ENCODE peak calls at places on chromosome 1, in eight cellular contexts. One of them, this sample, is unnamed.

GRCh38 chr1:206897175-206897574 is at the start of gene IL24:
- DNase-seq in neural crest cell: no peak
- DNase-seq in astrocyte: no peak
- DNase-seq in foreskin melanocyte: no peak
- DNase-seq in C1 segment of cervical spinal cord: no peak
- DNase-seq in activated CD4-positive, alpha-beta T cell treated with anti-CD3 and anti-CD28 coated beads, Interleukin-2, amount 50 U/mL, for 1 hour: no peak
- DNase-seq in NB4: no peak
- DNase-seq in HEK293T: no peak
- DNase-seq in this sample: no peak

GRCh38 chr1:228867093-228867950 is 132.0 kb downstream of the RHOU start:
- DNase-seq in NB4: peak; percentile 81
- DNase-seq in astrocyte: peak; percentile 4
- DNase-seq in HEK293T: peak; percentile 71
- DNase-seq in activated CD4-positive, alpha-beta T cell treated with anti-CD3 and anti-CD28 coated beads, Interleukin-2, amount 50 U/mL, for 1 hour: no peak
- DNase-seq in neural crest cell: no peak
- DNase-seq in C1 segment of cervical spinal cord: no peak
- DNase-seq in foreskin melanocyte: no peak
- DNase-seq in this sample: no peak

GRCh38 chr1:47655521-47656300 is 217.9 kb downstream of the FOXD2 start:
- DNase-seq in neural crest cell: no peak
- DNase-seq in astrocyte: no peak
- DNase-seq in activated CD4-positive, alpha-beta T cell treated with anti-CD3 and anti-CD28 coated beads, Interleukin-2, amount 50 U/mL, for 1 hour: no peak
- DNase-seq in HEK293T: no peak
- DNase-seq in foreskin melanocyte: no peak
- DNase-seq in C1 segment of cervical spinal cord: no peak
- DNase-seq in NB4: no peak
- DNase-seq in this sample: no peak

GRCh38 chr1:51990478-51990965 is at the start of gene RAB3B:
- DNase-seq in activated CD4-positive, alpha-beta T cell treated with anti-CD3 and anti-CD28 coated beads, Interleukin-2, amount 50 U/mL, for 1 hour: peak; percentile 75
- DNase-seq in astrocyte: peak; percentile 34
- DNase-seq in foreskin melanocyte: no peak
- DNase-seq in C1 segment of cervical spinal cord: no peak
- DNase-seq in neural crest cell: peak; percentile 69
- DNase-seq in HEK293T: peak; percentile 94
- DNase-seq in NB4: peak; percentile 28
- DNase-seq in this sample: no peak

GRCh38 chr1:211591980-211592493 is 13.1 kb upstream of the SLC30A1 start:
- DNase-seq in HEK293T: peak; percentile 36
- DNase-seq in neural crest cell: no peak
- DNase-seq in foreskin melanocyte: peak; percentile 86
- DNase-seq in astrocyte: peak; percentile 94
- DNase-seq in NB4: no peak
- DNase-seq in C1 segment of cervical spinal cord: no peak
- DNase-seq in activated CD4-positive, alpha-beta T cell treated with anti-CD3 and anti-CD28 coated beads, Interleukin-2, amount 50 U/mL, for 1 hour: no peak
- DNase-seq in this sample: no peak

GRCh38 chr1:99659755-99660210 is 13.9 kb downstream of the PALMD start:
- DNase-seq in NB4: no peak
- DNase-seq in HEK293T: no peak
- DNase-seq in neural crest cell: no peak
- DNase-seq in C1 segment of cervical spinal cord: no peak
- DNase-seq in astrocyte: no peak
- DNase-seq in activated CD4-positive, alpha-beta T cell treated with anti-CD3 and anti-CD28 coated beads, Interleukin-2, amount 50 U/mL, for 1 hour: no peak
- DNase-seq in foreskin melanocyte: no peak
- DNase-seq in this sample: no peak

GRCh38 chr1:23385119-23385621 is 15.5 kb upstream of the ZNF436 start:
- DNase-seq in foreskin melanocyte: no peak
- DNase-seq in NB4: no peak
- DNase-seq in C1 segment of cervical spinal cord: no peak
- DNase-seq in neural crest cell: no peak
- DNase-seq in HEK293T: no peak
- DNase-seq in astrocyte: peak; percentile 76
- DNase-seq in activated CD4-positive, alpha-beta T cell treated with anti-CD3 and anti-CD28 coated beads, Interleukin-2, amount 50 U/mL, for 1 hour: no peak
- DNase-seq in this sample: no peak

GRCh38 chr1:154529308-154529707 is 27.1 kb upstream of the SHE start:
- DNase-seq in neural crest cell: no peak
- DNase-seq in foreskin melanocyte: no peak
- DNase-seq in astrocyte: no peak
- DNase-seq in activated CD4-positive, alpha-beta T cell treated with anti-CD3 and anti-CD28 coated beads, Interleukin-2, amount 50 U/mL, for 1 hour: no peak
- DNase-seq in C1 segment of cervical spinal cord: no peak
- DNase-seq in NB4: no peak
- DNase-seq in HEK293T: no peak
- DNase-seq in this sample: no peak

GRCh38 chr1:53022179-53022578 is 39.8 kb upstream of the PODN start:
- DNase-seq in NB4: no peak
- DNase-seq in astrocyte: no peak
- DNase-seq in neural crest cell: no peak
- DNase-seq in activated CD4-positive, alpha-beta T cell treated with anti-CD3 and anti-CD28 coated beads, Interleukin-2, amount 50 U/mL, for 1 hour: no peak
- DNase-seq in foreskin melanocyte: no peak
- DNase-seq in C1 segment of cervical spinal cord: no peak
- DNase-seq in HEK293T: no peak
- DNase-seq in this sample: no peak

GRCh38 chr1:110235839-110236682 is 25.9 kb downstream of the KCNC4 start:
- DNase-seq in NB4: peak; percentile 83
- DNase-seq in neural crest cell: no peak
- DNase-seq in activated CD4-positive, alpha-beta T cell treated with anti-CD3 and anti-CD28 coated beads, Interleukin-2, amount 50 U/mL, for 1 hour: no peak
- DNase-seq in foreskin melanocyte: peak; percentile 78
- DNase-seq in astrocyte: peak; percentile 84
- DNase-seq in C1 segment of cervical spinal cord: no peak
- DNase-seq in HEK293T: no peak
- DNase-seq in this sample: peak; percentile 85

GRCh38 chr1:236767276-236767675 is 27.8 kb upstream of the MTR start:
- DNase-seq in NB4: no peak
- DNase-seq in neural crest cell: no peak
- DNase-seq in foreskin melanocyte: no peak
- DNase-seq in HEK293T: no peak
- DNase-seq in activated CD4-positive, alpha-beta T cell treated with anti-CD3 and anti-CD28 coated beads, Interleukin-2, amount 50 U/mL, for 1 hour: no peak
- DNase-seq in astrocyte: no peak
- DNase-seq in C1 segment of cervical spinal cord: no peak
- DNase-seq in this sample: no peak

GRCh38 chr1:203117611-203118575 is 9.6 kb upstream of the ADORA1 start:
- DNase-seq in HEK293T: peak; percentile 96
- DNase-seq in activated CD4-positive, alpha-beta T cell treated with anti-CD3 and anti-CD28 coated beads, Interleukin-2, amount 50 U/mL, for 1 hour: peak; percentile 11
- DNase-seq in C1 segment of cervical spinal cord: peak; percentile 51
- DNase-seq in foreskin melanocyte: no peak
- DNase-seq in astrocyte: peak; percentile 20
- DNase-seq in NB4: peak; percentile 82
- DNase-seq in neural crest cell: peak; percentile 84
- DNase-seq in this sample: peak; percentile 45

GRCh38 chr1:228416217-228416971 is at the start of gene TRIM17:
- DNase-seq in HEK293T: no peak
- DNase-seq in astrocyte: no peak
- DNase-seq in foreskin melanocyte: no peak
- DNase-seq in activated CD4-positive, alpha-beta T cell treated with anti-CD3 and anti-CD28 coated beads, Interleukin-2, amount 50 U/mL, for 1 hour: peak; percentile 40
- DNase-seq in C1 segment of cervical spinal cord: no peak
- DNase-seq in neural crest cell: peak; percentile 59
- DNase-seq in NB4: peak; percentile 40
- DNase-seq in this sample: no peak

GRCh38 chr1:2840036-2840809 is 38.7 kb upstream of the TTC34 start:
- DNase-seq in astrocyte: no peak
- DNase-seq in foreskin melanocyte: no peak
- DNase-seq in neural crest cell: no peak
- DNase-seq in NB4: peak; percentile 45
- DNase-seq in C1 segment of cervical spinal cord: no peak
- DNase-seq in HEK293T: no peak
- DNase-seq in activated CD4-positive, alpha-beta T cell treated with anti-CD3 and anti-CD28 coated beads, Interleukin-2, amount 50 U/mL, for 1 hour: peak; percentile 61
- DNase-seq in this sample: peak; percentile 4

GRCh38 chr1:29286194-29286767 is 50.0 kb downstream of the PTPRU start:
- DNase-seq in foreskin melanocyte: no peak
- DNase-seq in HEK293T: no peak
- DNase-seq in astrocyte: no peak
- DNase-seq in NB4: no peak
- DNase-seq in C1 segment of cervical spinal cord: no peak
- DNase-seq in activated CD4-positive, alpha-beta T cell treated with anti-CD3 and anti-CD28 coated beads, Interleukin-2, amount 50 U/mL, for 1 hour: no peak
- DNase-seq in neural crest cell: no peak
- DNase-seq in this sample: no peak

GRCh38 chr1:12383001-12383400 is 153.2 kb downstream of the VPS13D start:
- DNase-seq in activated CD4-positive, alpha-beta T cell treated with anti-CD3 and anti-CD28 coated beads, Interleukin-2, amount 50 U/mL, for 1 hour: no peak
- DNase-seq in C1 segment of cervical spinal cord: no peak
- DNase-seq in neural crest cell: no peak
- DNase-seq in foreskin melanocyte: no peak
- DNase-seq in HEK293T: no peak
- DNase-seq in NB4: no peak
- DNase-seq in astrocyte: no peak
- DNase-seq in this sample: no peak

GRCh38 chr1:228472655-228473054 is 14.5 kb upstream of the RNF187 start:
- DNase-seq in neural crest cell: no peak
- DNase-seq in C1 segment of cervical spinal cord: no peak
- DNase-seq in activated CD4-positive, alpha-beta T cell treated with anti-CD3 and anti-CD28 coated beads, Interleukin-2, amount 50 U/mL, for 1 hour: no peak
- DNase-seq in foreskin melanocyte: peak; percentile 83
- DNase-seq in astrocyte: peak; percentile 23
- DNase-seq in HEK293T: no peak
- DNase-seq in NB4: peak; percentile 85
- DNase-seq in this sample: peak; percentile 75

GRCh38 chr1:167650266-167651160 is 20.5 kb downstream of the RCSD1 start:
- DNase-seq in astrocyte: no peak
- DNase-seq in foreskin melanocyte: no peak
- DNase-seq in HEK293T: no peak
- DNase-seq in NB4: peak; percentile 76
- DNase-seq in activated CD4-positive, alpha-beta T cell treated with anti-CD3 and anti-CD28 coated beads, Interleukin-2, amount 50 U/mL, for 1 hour: no peak
- DNase-seq in C1 segment of cervical spinal cord: no peak
- DNase-seq in neural crest cell: no peak
- DNase-seq in this sample: peak; percentile 60

GRCh38 chr1:153494976-153495535 is 34.6 kb upstream of the S100A7 start:
- DNase-seq in foreskin melanocyte: peak; percentile 28
- DNase-seq in C1 segment of cervical spinal cord: peak; percentile 3
- DNase-seq in NB4: peak; percentile 75
- DNase-seq in neural crest cell: peak; percentile 97
- DNase-seq in astrocyte: peak; percentile 33
- DNase-seq in activated CD4-positive, alpha-beta T cell treated with anti-CD3 and anti-CD28 coated beads, Interleukin-2, amount 50 U/mL, for 1 hour: peak; percentile 79
- DNase-seq in HEK293T: peak; percentile 83
- DNase-seq in this sample: peak; percentile 41

GRCh38 chr1:22780696-22781095 is 70.1 kb downstream of the EPHB2 start:
- DNase-seq in activated CD4-positive, alpha-beta T cell treated with anti-CD3 and anti-CD28 coated beads, Interleukin-2, amount 50 U/mL, for 1 hour: no peak
- DNase-seq in astrocyte: no peak
- DNase-seq in neural crest cell: peak; percentile 65
- DNase-seq in C1 segment of cervical spinal cord: no peak
- DNase-seq in NB4: peak; percentile 20
- DNase-seq in HEK293T: peak; percentile 97
- DNase-seq in foreskin melanocyte: no peak
- DNase-seq in this sample: no peak

GRCh38 chr1:79792212-79792575 is 785.7 kb upstream of the ADGRL4 start:
- DNase-seq in C1 segment of cervical spinal cord: no peak
- DNase-seq in NB4: no peak
- DNase-seq in astrocyte: peak; percentile 85
- DNase-seq in foreskin melanocyte: no peak
- DNase-seq in activated CD4-positive, alpha-beta T cell treated with anti-CD3 and anti-CD28 coated beads, Interleukin-2, amount 50 U/mL, for 1 hour: no peak
- DNase-seq in neural crest cell: no peak
- DNase-seq in HEK293T: no peak
- DNase-seq in this sample: no peak

GRCh38 chr1:235358899-235359298 is 8.3 kb upstream of the TBCE start:
- DNase-seq in activated CD4-positive, alpha-beta T cell treated with anti-CD3 and anti-CD28 coated beads, Interleukin-2, amount 50 U/mL, for 1 hour: no peak
- DNase-seq in neural crest cell: no peak
- DNase-seq in foreskin melanocyte: no peak
- DNase-seq in astrocyte: no peak
- DNase-seq in C1 segment of cervical spinal cord: no peak
- DNase-seq in HEK293T: no peak
- DNase-seq in NB4: no peak
- DNase-seq in this sample: no peak

GRCh38 chr1:192445849-192446489 is 129.2 kb downstream of the RGS21 start:
- DNase-seq in HEK293T: no peak
- DNase-seq in astrocyte: peak; percentile 30
- DNase-seq in activated CD4-positive, alpha-beta T cell treated with anti-CD3 and anti-CD28 coated beads, Interleukin-2, amount 50 U/mL, for 1 hour: peak; percentile 56
- DNase-seq in NB4: peak; percentile 59
- DNase-seq in foreskin melanocyte: no peak
- DNase-seq in C1 segment of cervical spinal cord: no peak
- DNase-seq in neural crest cell: peak; percentile 69
- DNase-seq in this sample: peak; percentile 16

GRCh38 chr1:94463765-94464330 is 45.7 kb downstream of the ABCD3 start:
- DNase-seq in NB4: peak; percentile 71
- DNase-seq in activated CD4-positive, alpha-beta T cell treated with anti-CD3 and anti-CD28 coated beads, Interleukin-2, amount 50 U/mL, for 1 hour: no peak
- DNase-seq in foreskin melanocyte: peak; percentile 83
- DNase-seq in HEK293T: peak; percentile 63
- DNase-seq in astrocyte: peak; percentile 3
- DNase-seq in neural crest cell: no peak
- DNase-seq in C1 segment of cervical spinal cord: no peak
- DNase-seq in this sample: peak; percentile 66

GRCh38 chr1:42998381-42998780 is 39.7 kb upstream of the SLC2A1 start:
- DNase-seq in activated CD4-positive, alpha-beta T cell treated with anti-CD3 and anti-CD28 coated beads, Interleukin-2, amount 50 U/mL, for 1 hour: no peak
- DNase-seq in HEK293T: no peak
- DNase-seq in astrocyte: peak; percentile 53
- DNase-seq in foreskin melanocyte: no peak
- DNase-seq in neural crest cell: no peak
- DNase-seq in NB4: no peak
- DNase-seq in C1 segment of cervical spinal cord: no peak
- DNase-seq in this sample: no peak

GRCh38 chr1:247747616-247748015 is 325 bp downstream of the OR14A2 start:
- DNase-seq in activated CD4-positive, alpha-beta T cell treated with anti-CD3 and anti-CD28 coated beads, Interleukin-2, amount 50 U/mL, for 1 hour: no peak
- DNase-seq in NB4: no peak
- DNase-seq in astrocyte: peak; percentile 61
- DNase-seq in C1 segment of cervical spinal cord: no peak
- DNase-seq in neural crest cell: no peak
- DNase-seq in HEK293T: no peak
- DNase-seq in foreskin melanocyte: no peak
- DNase-seq in this sample: no peak

GRCh38 chr1:224106568-224107281 is 7.2 kb upstream of the FBXO28 start:
- DNase-seq in NB4: peak; percentile 74
- DNase-seq in neural crest cell: no peak
- DNase-seq in astrocyte: peak; percentile 28
- DNase-seq in C1 segment of cervical spinal cord: no peak
- DNase-seq in activated CD4-positive, alpha-beta T cell treated with anti-CD3 and anti-CD28 coated beads, Interleukin-2, amount 50 U/mL, for 1 hour: no peak
- DNase-seq in HEK293T: peak; percentile 74
- DNase-seq in foreskin melanocyte: peak; percentile 49
- DNase-seq in this sample: peak; percentile 73

This sample was measured in MV-4-11.